ENCODE peak calls at places on chromosome 10, in eight cellular contexts. A, Q, C, D, M, I, R and W are unnamed samples.

GRCh38 chr10:128727114-128727513 is 600.9 kb upstream of the MKI67 start:
- DNase-seq in R (no peak), I (peak; percentile 77), D (no peak), C (no peak), Q (no peak), A (no peak), M (no peak), W (no peak)

GRCh38 chr10:74189999-74190421 is 39.0 kb downstream of the ADK start:
- DNase-seq in D (no peak), I (no peak), Q (peak; percentile 85), A (no peak), M (no peak), C (no peak), R (no peak), W (no peak)

GRCh38 chr10:18230794-18231193 is 90.6 kb downstream of the CACNB2 start:
- DNase-seq in C (no peak), I (no peak), Q (no peak), A (no peak), D (no peak), M (no peak), R (no peak), W (no peak)

GRCh38 chr10:13684252-13684791 is 97.6 kb downstream of the PRPF18 start:
- DNase-seq in M (no peak), R (no peak), I (no peak), A (no peak), D (no peak), Q (peak; percentile 75), C (peak; percentile 52), W (no peak)

GRCh38 chr10:14581553-14581952 is 193.1 kb downstream of the FAM107B start:
- DNase-seq in I (no peak), D (no peak), M (no peak), C (no peak), R (no peak), A (no peak), Q (no peak), W (no peak)

GRCh38 chr10:94264085-94264484 is 98.7 kb downstream of the NOC3L start:
- DNase-seq in M (no peak), A (no peak), D (no peak), Q (no peak), C (no peak), R (no peak), I (no peak), W (no peak)

GRCh38 chr10:51201947-51202346 is 127.7 kb downstream of the PRKG1 start:
- DNase-seq in Q (no peak), A (no peak), I (no peak), R (no peak), M (no peak), D (no peak), C (no peak), W (no peak)

GRCh38 chr10:32446701-32447406 is 914 bp downstream of the CCDC7 start:
- DNase-seq in M (no peak), A (no peak), I (no peak), R (no peak), D (peak; percentile 20), C (no peak), Q (peak; percentile 7), W (peak; percentile 7)

GRCh38 chr10:6108631-6109443 is 20.0 kb downstream of the RBM17 start:
- DNase-seq in D (no peak), R (peak; percentile 9), I (peak; percentile 84), M (peak; percentile 14), C (no peak), Q (peak; percentile 49), A (no peak), W (peak; percentile 56)

GRCh38 chr10:5509236-5509635 is 9.9 kb upstream of the CALML5 start:
- DNase-seq in I (no peak), D (no peak), M (no peak), Q (no peak), A (no peak), C (no peak), R (no peak), W (no peak)

GRCh38 chr10:69901623-69902505 is 100.2 kb downstream of the COL13A1 start:
- DNase-seq in C (peak; percentile 75), Q (peak; percentile 48), D (peak; percentile 11), I (peak; percentile 96), R (no peak), M (no peak), A (peak; percentile 12), W (peak; percentile 85)

GRCh38 chr10:74544106-74544505 is 282.3 kb upstream of the KAT6B start:
- DNase-seq in A (no peak), M (no peak), R (no peak), I (no peak), Q (peak; percentile 73), C (no peak), D (no peak), W (no peak)

GRCh38 chr10:58608356-58608755 is 95.7 kb downstream of the BICC1 start:
- DNase-seq in R (no peak), Q (no peak), A (no peak), I (no peak), M (no peak), D (no peak), C (no peak), W (no peak)

GRCh38 chr10:83545901-83546391 is 593.4 kb upstream of the GHITM start:
- DNase-seq in D (no peak), R (no peak), Q (no peak), I (no peak), A (no peak), C (no peak), M (no peak), W (peak; percentile 31)

GRCh38 chr10:99667108-99667751 is 7.9 kb downstream of the ENTPD7 start:
- DNase-seq in A (no peak), R (no peak), M (no peak), C (no peak), D (no peak), Q (peak; percentile 85), I (no peak), W (no peak)

GRCh38 chr10:62560207-62560819 is 186.1 kb downstream of the ZNF365 start:
- DNase-seq in M (no peak), R (no peak), D (no peak), C (no peak), A (no peak), Q (no peak), I (no peak), W (no peak)

GRCh38 chr10:34808789-34809745 is 6.0 kb downstream of the PARD3 start:
- DNase-seq in D (no peak), C (peak; percentile 25), R (no peak), A (no peak), Q (no peak), M (no peak), I (peak; percentile 50), W (peak; percentile 64)

GRCh38 chr10:51860257-51860656 is 160.9 kb upstream of the CSTF2T start:
- DNase-seq in Q (peak; percentile 55), C (no peak), D (no peak), A (no peak), M (no peak), I (no peak), R (no peak), W (no peak)